ENCODE peak calls at places on chromosomes 6 and 20, in eight cellular contexts. One of them, this sample, is unnamed.

GRCh38 chr20:24477831-24478547 is 8.6 kb downstream of the SYNDIG1 start:
- DNase-seq in left ventricle myocardium superior: no peak
- DNase-seq in NCI-H1092: no peak
- DNase-seq in C1 segment of cervical spinal cord: no peak
- DNase-seq in effector memory CD4-positive, alpha-beta T cell: no peak
- DNase-seq in activated CD8-positive, alpha-beta memory T cell treated with anti-CD3 and anti-CD28 coated beads for 1 hour: no peak
- DNase-seq in lung: no peak
- DNase-seq in posterior cingulate gyrus: no peak
- DNase-seq in this sample: peak

GRCh38 chr6:142523485-142523884 is 221.7 kb downstream of the ADGRG6 start:
- DNase-seq in left ventricle myocardium superior: no peak
- DNase-seq in C1 segment of cervical spinal cord: no peak
- DNase-seq in effector memory CD4-positive, alpha-beta T cell: no peak
- DNase-seq in NCI-H1092: no peak
- DNase-seq in activated CD8-positive, alpha-beta memory T cell treated with anti-CD3 and anti-CD28 coated beads for 1 hour: no peak
- DNase-seq in lung: no peak
- DNase-seq in posterior cingulate gyrus: no peak
- DNase-seq in this sample: no peak

GRCh38 chr20:20567712-20568111 is 144.7 kb downstream of the RALGAPA2 start:
- DNase-seq in activated CD8-positive, alpha-beta memory T cell treated with anti-CD3 and anti-CD28 coated beads for 1 hour: no peak
- DNase-seq in NCI-H1092: no peak
- DNase-seq in left ventricle myocardium superior: no peak
- DNase-seq in C1 segment of cervical spinal cord: no peak
- DNase-seq in lung: no peak
- DNase-seq in posterior cingulate gyrus: no peak
- DNase-seq in effector memory CD4-positive, alpha-beta T cell: no peak
- DNase-seq in this sample: no peak

GRCh38 chr20:41054463-41055230 is 26.0 kb downstream of the TOP1 start:
- DNase-seq in left ventricle myocardium superior: no peak
- DNase-seq in effector memory CD4-positive, alpha-beta T cell: no peak
- DNase-seq in posterior cingulate gyrus: no peak
- DNase-seq in NCI-H1092: no peak
- DNase-seq in lung: no peak
- DNase-seq in C1 segment of cervical spinal cord: no peak
- DNase-seq in activated CD8-positive, alpha-beta memory T cell treated with anti-CD3 and anti-CD28 coated beads for 1 hour: no peak
- DNase-seq in this sample: no peak

GRCh38 chr6:15351631-15352030 is 105.8 kb downstream of the JARID2 start:
- DNase-seq in effector memory CD4-positive, alpha-beta T cell: no peak
- DNase-seq in posterior cingulate gyrus: no peak
- DNase-seq in C1 segment of cervical spinal cord: no peak
- DNase-seq in NCI-H1092: no peak
- DNase-seq in left ventricle myocardium superior: peak
- DNase-seq in activated CD8-positive, alpha-beta memory T cell treated with anti-CD3 and anti-CD28 coated beads for 1 hour: no peak
- DNase-seq in lung: peak
- DNase-seq in this sample: no peak

GRCh38 chr20:58623579-58624473 is 27.3 kb upstream of the STX16 start:
- DNase-seq in left ventricle myocardium superior: peak
- DNase-seq in posterior cingulate gyrus: peak
- DNase-seq in effector memory CD4-positive, alpha-beta T cell: no peak
- DNase-seq in C1 segment of cervical spinal cord: no peak
- DNase-seq in NCI-H1092: no peak
- DNase-seq in lung: no peak
- DNase-seq in activated CD8-positive, alpha-beta memory T cell treated with anti-CD3 and anti-CD28 coated beads for 1 hour: no peak
- DNase-seq in this sample: no peak

GRCh38 chr6:143652840-143653239 is 24.9 kb upstream of the PHACTR2 start:
- DNase-seq in left ventricle myocardium superior: no peak
- DNase-seq in NCI-H1092: no peak
- DNase-seq in posterior cingulate gyrus: no peak
- DNase-seq in activated CD8-positive, alpha-beta memory T cell treated with anti-CD3 and anti-CD28 coated beads for 1 hour: no peak
- DNase-seq in C1 segment of cervical spinal cord: no peak
- DNase-seq in effector memory CD4-positive, alpha-beta T cell: no peak
- DNase-seq in lung: no peak
- DNase-seq in this sample: no peak

GRCh38 chr20:61178431-61179080 is 73.5 kb upstream of the CDH4 start:
- DNase-seq in effector memory CD4-positive, alpha-beta T cell: no peak
- DNase-seq in posterior cingulate gyrus: no peak
- DNase-seq in left ventricle myocardium superior: no peak
- DNase-seq in NCI-H1092: no peak
- DNase-seq in C1 segment of cervical spinal cord: no peak
- DNase-seq in lung: no peak
- DNase-seq in activated CD8-positive, alpha-beta memory T cell treated with anti-CD3 and anti-CD28 coated beads for 1 hour: no peak
- DNase-seq in this sample: no peak